ENCODE peak calls at places on chromosome 7, in four cellular contexts. T is HepG2, R is H1, X is GM12878. D is an unnamed sample.

GRCh38 chr7:157271991-157272324 is 64.8 kb upstream of the DNAJB6 start:
- DNase-seq in X (no peak), R (no peak), T (peak; percentile 86), D (no peak)

GRCh38 chr7:38107486-38107893 is 70.6 kb upstream of the STARD3NL start:
- DNase-seq in R (peak; percentile 7), T (peak; percentile 55), X (peak; percentile 44), D (peak; percentile 63)

GRCh38 chr7:81007053-81007452 is 88.2 kb upstream of the SEMA3C start:
- DNase-seq in X (no peak), R (no peak), T (no peak), D (no peak)

GRCh38 chr7:151857412-151857811 is 19.5 kb downstream of the PRKAG2 start:
- DNase-seq in X (no peak), R (no peak), T (no peak), D (no peak)

GRCh38 chr7:127935847-127936376 is 95.3 kb downstream of the LRRC4 start:
- DNase-seq in X (no peak), T (no peak), R (no peak), D (no peak)

GRCh38 chr7:11373546-11374142 is 400.0 kb downstream of the PHF14 start:
- DNase-seq in R (no peak), T (peak; percentile 15), X (no peak), D (no peak)

GRCh38 chr7:158497627-158498026 is 90.0 kb downstream of the PTPRN2 start:
- DNase-seq in T (no peak), R (no peak), X (no peak), D (no peak)

GRCh38 chr7:158734861-158735260 is 30.3 kb upstream of the NCAPG2 start:
- DNase-seq in X (no peak), R (no peak), T (no peak), D (no peak)

GRCh38 chr7:82411732-82412131 is 31.8 kb downstream of the CACNA2D1 start:
- DNase-seq in R (no peak), T (no peak), X (no peak), D (no peak)

GRCh38 chr7:42014625-42015412 is 222.2 kb downstream of the GLI3 start:
- DNase-seq in R (peak; percentile 23), X (no peak), T (peak; percentile 29), D (peak; percentile 77)

GRCh38 chr7:131145770-131146169 is 181.9 kb upstream of the MKLN1 start:
- DNase-seq in T (no peak), R (no peak), X (no peak), D (no peak)

GRCh38 chr7:41507686-41508268 is 195.1 kb downstream of the INHBA start:
- DNase-seq in X (no peak), R (no peak), T (peak; percentile 31), D (no peak)

GRCh38 chr7:112420236-112420945 is 29.9 kb upstream of the IFRD1 start:
- DNase-seq in X (no peak), T (peak; percentile 74), R (no peak), D (no peak)

GRCh38 chr7:143408686-143409551 is at the start of gene EPHA1:
- DNase-seq in X (no peak), R (peak; percentile 50), T (no peak), D (peak; percentile 67)

GRCh38 chr7:28376634-28377033 is 35.7 kb upstream of the CREB5 start:
- DNase-seq in R (no peak), T (no peak), X (no peak), D (no peak)

GRCh38 chr7:18939771-18940576 is 177.5 kb downstream of the TWIST1 start:
- DNase-seq in R (no peak), T (no peak), X (no peak), D (no peak)

GRCh38 chr7:120052884-120053382 is 220.0 kb upstream of the KCND2 start:
- DNase-seq in R (no peak), T (no peak), X (no peak), D (no peak)

GRCh38 chr7:16609842-16610450 is 35.6 kb downstream of the ANKMY2 start:
- DNase-seq in R (no peak), X (no peak), T (peak; percentile 30), D (no peak)

GRCh38 chr7:4212376-4212775 is 469.7 kb upstream of the FOXK1 start:
- DNase-seq in R (no peak), X (no peak), T (no peak), D (no peak)

GRCh38 chr7:151143261-151144015 is 24.1 kb downstream of the GBX1 start:
- DNase-seq in R (no peak), T (no peak), X (no peak), D (no peak)

GRCh38 chr7:33904680-33905388 is 505 bp upstream of the BMPER start:
- DNase-seq in T (peak; percentile 3), R (no peak), X (no peak), D (peak; percentile 61)

GRCh38 chr7:136405931-136406777 is 429.0 kb upstream of the MTPN start:
- DNase-seq in T (peak; percentile 43), R (peak; percentile 51), X (no peak), D (peak; percentile 71)

GRCh38 chr7:149776305-149776704 is 2.9 kb upstream of the ZNF467 start:
- DNase-seq in T (no peak), R (no peak), X (no peak), D (no peak)

GRCh38 chr7:27164381-27165088 is 802 bp downstream of the HOXA9 start:
- DNase-seq in X (no peak), T (no peak), R (no peak), D (no peak)

GRCh38 chr7:111486472-111487142 is 75.7 kb downstream of the IMMP2L start:
- DNase-seq in R (no peak), X (peak; percentile 13), T (peak; percentile 41), D (peak; percentile 20)

GRCh38 chr7:143492799-143493568 is 15.3 kb downstream of the TAS2R41 start:
- DNase-seq in R (no peak), T (no peak), X (no peak), D (no peak)

GRCh38 chr7:74094224-74095095 is 10.9 kb downstream of the LIMK1 start:
- DNase-seq in R (peak; percentile 79), T (no peak), X (peak; percentile 49), D (peak; percentile 85)

GRCh38 chr7:86320341-86320740 is 323.4 kb upstream of the GRM3 start:
- DNase-seq in R (no peak), X (no peak), T (no peak), D (no peak)

GRCh38 chr7:131610007-131610406 is 53.6 kb upstream of the PODXL start:
- DNase-seq in R (no peak), T (no peak), X (no peak), D (no peak)

GRCh38 chr7:115340828-115341227 is 418.9 kb downstream of the MDFIC start:
- DNase-seq in X (no peak), R (no peak), T (no peak), D (no peak)

GRCh38 chr7:74482629-74483401 is 29.1 kb downstream of the GTF2IRD1 start:
- DNase-seq in X (no peak), R (no peak), T (peak; percentile 62), D (no peak)

GRCh38 chr7:44846816-44847508 is 925 bp downstream of the H2AZ2 start:
- DNase-seq in T (no peak), R (no peak), X (no peak), D (no peak)

GRCh38 chr7:1893025-1893424 is 222.9 kb downstream of the ELFN1 start:
- DNase-seq in T (no peak), X (no peak), R (no peak), D (no peak)

GRCh38 chr7:1895664-1896515 is 225.8 kb downstream of the ELFN1 start:
- DNase-seq in R (no peak), X (no peak), T (no peak), D (no peak)

GRCh38 chr7:1894313-1894900 is 224.3 kb downstream of the ELFN1 start:
- DNase-seq in X (no peak), T (no peak), R (no peak), D (no peak)

GRCh38 chr7:1893451-1893850 is 223.4 kb downstream of the ELFN1 start:
- DNase-seq in T (no peak), R (no peak), X (no peak), D (no peak)

DNA sequence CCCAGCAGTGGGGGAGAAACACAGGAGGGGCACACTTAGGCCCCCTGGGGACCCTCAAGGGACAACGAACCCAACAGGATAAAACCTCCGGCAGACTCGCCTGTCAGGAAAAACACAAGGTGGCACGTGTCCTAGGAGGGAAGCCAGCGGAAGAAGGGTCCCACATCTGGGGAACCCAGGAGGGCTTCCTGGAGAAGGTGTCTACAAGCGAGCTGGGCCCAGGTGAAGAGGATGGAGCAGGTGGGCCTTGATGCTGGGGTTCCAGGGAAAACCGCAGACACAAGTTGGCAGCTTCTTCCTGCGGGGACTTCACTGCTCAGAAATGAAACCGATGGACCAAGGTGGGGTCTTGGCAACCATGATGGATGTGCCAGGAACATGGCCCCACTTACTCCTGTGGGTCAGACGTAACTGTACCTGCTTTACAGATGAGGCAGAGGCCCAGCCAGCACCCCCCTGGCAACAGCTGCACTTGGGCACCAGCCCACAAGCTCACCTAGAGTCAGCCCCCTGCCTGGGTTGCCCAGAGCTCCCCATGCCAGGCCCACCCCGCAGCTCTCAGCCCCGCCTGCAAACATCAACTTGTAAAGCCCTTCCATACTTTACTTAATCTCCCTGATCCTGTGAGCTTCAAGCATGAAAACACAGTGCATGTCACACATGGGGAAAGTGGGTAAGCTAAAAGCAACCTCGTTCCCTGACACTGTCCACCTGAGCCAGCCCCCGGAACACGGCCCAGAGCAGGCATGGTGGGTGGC is 225.0 kb downstream of the ELFN1 start:
- DNase-seq in R (no peak), X (no peak), T (no peak), D (no peak)
- TF ChIP-seq YY1 in R (no peak), X (no peak), T (no peak), D (no peak)

GRCh38 chr7:140316165-140316661 is 82.1 kb downstream of the SLC37A3 start:
- DNase-seq in T (no peak), X (no peak), R (no peak), D (no peak)
- H3K4me1 ChIP-seq in T (peaks cover 39% of the 10 kb centered on the region), X (no peaks in the 10 kb centered on the region), R (no peaks in the 10 kb centered on the region), D (no peaks in the 10 kb centered on the region)

GRCh38 chr7:104207348-104207730 is 474 bp downstream of the ORC5 start:
- DNase-seq in R (no peak), T (peak; percentile 13), X (no peak), D (no peak)
- TF ChIP-seq SUZ12 in R (no peak), T (no peak), X (no peak), D (no peak)

GRCh38 chr7:91543646-91544045 is 279.4 kb downstream of the FZD1 start:
- DNase-seq in T (no peak), X (no peak), R (no peak), D (no peak)
- TF ChIP-seq YY1 in T (no peak), X (no peak), R (no peak), D (no peak)

GRCh38 chr7:94145602-94146001 is 141.4 kb upstream of the BET1 start:
- DNase-seq in T (no peak), R (no peak), X (no peak), D (no peak)

GRCh38 chr7:94149776-94150545 is 145.8 kb upstream of the BET1 start:
- DNase-seq in T (no peak), X (no peak), R (no peak), D (no peak)

GRCh38 chr7:94142281-94142680 is 138.1 kb upstream of the BET1 start:
- DNase-seq in R (no peak), X (no peak), T (no peak), D (no peak)

DNA sequence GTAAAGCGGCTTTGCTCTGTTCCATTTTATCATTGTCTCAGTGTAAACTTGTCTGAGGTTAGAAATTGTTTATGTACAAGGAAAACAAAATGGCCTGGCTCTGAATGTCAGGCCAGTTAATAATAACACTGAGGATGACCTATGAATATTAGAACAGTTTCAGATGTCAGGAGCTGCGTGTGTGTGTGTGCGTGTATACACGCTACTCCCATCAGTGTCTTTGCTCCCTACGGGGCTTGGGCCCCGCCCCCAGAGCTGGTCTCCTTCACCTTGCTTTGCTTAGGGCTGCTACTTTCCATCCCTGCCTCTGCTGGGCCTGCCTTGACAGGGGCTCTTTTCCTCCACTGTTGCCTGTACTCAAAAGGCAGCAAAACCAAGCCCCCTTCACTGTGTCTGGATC is 142.3 kb upstream of the BET1 start:
- DNase-seq in X (no peak), R (no peak), T (no peak), D (no peak)
- H3K4me1 ChIP-seq in X (no peaks in the 10 kb centered on the region), R (no peaks in the 10 kb centered on the region), T (no peaks in the 10 kb centered on the region), D (no peaks in the 10 kb centered on the region)